ENCODE peak calls at places on chromosome 4, in seven cellular contexts. One of them, this sample, is unnamed.

GRCh38 chr4:41575207-41575606 is 37.2 kb downstream of the LIMCH1 start:
- DNase-seq in tibial artery: no peak
- DNase-seq in OCI-LY7: no peak
- DNase-seq in astrocyte of the spinal cord: no peak
- DNase-seq in AG09309: no peak
- DNase-seq in fibroblast of lung: peak
- DNase-seq in MM.1S: no peak
- DNase-seq in this sample: no peak

GRCh38 chr4:5003372-5003857 is 15.8 kb downstream of the CYTL1 start:
- DNase-seq in fibroblast of lung: no peak
- DNase-seq in MM.1S: no peak
- DNase-seq in AG09309: no peak
- DNase-seq in astrocyte of the spinal cord: no peak
- DNase-seq in OCI-LY7: no peak
- DNase-seq in tibial artery: no peak
- DNase-seq in this sample: no peak

GRCh38 chr4:11367371-11367770 is 61.3 kb downstream of the HS3ST1 start:
- DNase-seq in tibial artery: peak
- DNase-seq in MM.1S: no peak
- DNase-seq in OCI-LY7: no peak
- DNase-seq in astrocyte of the spinal cord: peak
- DNase-seq in AG09309: no peak
- DNase-seq in fibroblast of lung: peak
- DNase-seq in this sample: peak

GRCh38 chr4:86592553-86593249 is 1.4 kb upstream of the PTPN13 start:
- DNase-seq in tibial artery: no peak
- DNase-seq in AG09309: no peak
- DNase-seq in fibroblast of lung: no peak
- DNase-seq in MM.1S: no peak
- DNase-seq in OCI-LY7: no peak
- DNase-seq in astrocyte of the spinal cord: peak
- DNase-seq in this sample: peak

GRCh38 chr4:40409835-40410234 is 74.7 kb downstream of the CHRNA9 start:
- DNase-seq in OCI-LY7: no peak
- DNase-seq in MM.1S: no peak
- DNase-seq in fibroblast of lung: peak
- DNase-seq in tibial artery: no peak
- DNase-seq in astrocyte of the spinal cord: peak
- DNase-seq in AG09309: no peak
- DNase-seq in this sample: peak

GRCh38 chr4:10017037-10017893 is 4.0 kb downstream of the SLC2A9 start:
- DNase-seq in AG09309: no peak
- DNase-seq in MM.1S: no peak
- DNase-seq in OCI-LY7: no peak
- DNase-seq in fibroblast of lung: no peak
- DNase-seq in astrocyte of the spinal cord: no peak
- DNase-seq in tibial artery: no peak
- DNase-seq in this sample: no peak

GRCh38 chr4:185096032-185096653 is 46.9 kb upstream of the SLC25A4 start:
- DNase-seq in tibial artery: no peak
- DNase-seq in OCI-LY7: peak
- DNase-seq in AG09309: peak
- DNase-seq in fibroblast of lung: peak
- DNase-seq in astrocyte of the spinal cord: peak
- DNase-seq in MM.1S: peak
- DNase-seq in this sample: peak

GRCh38 chr4:58061967-58062366 is 951.8 kb upstream of the IGFBP7 start:
- DNase-seq in MM.1S: no peak
- DNase-seq in OCI-LY7: no peak
- DNase-seq in astrocyte of the spinal cord: no peak
- DNase-seq in AG09309: no peak
- DNase-seq in fibroblast of lung: no peak
- DNase-seq in tibial artery: no peak
- DNase-seq in this sample: no peak

GRCh38 chr4:55078987-55079386 is 46.4 kb downstream of the KDR start:
- DNase-seq in AG09309: peak
- DNase-seq in astrocyte of the spinal cord: peak
- DNase-seq in fibroblast of lung: peak
- DNase-seq in MM.1S: no peak
- DNase-seq in tibial artery: no peak
- DNase-seq in OCI-LY7: no peak
- DNase-seq in this sample: peak

GRCh38 chr4:81466841-81467671 is 4.7 kb downstream of the RASGEF1B start:
- DNase-seq in OCI-LY7: peak
- DNase-seq in fibroblast of lung: peak
- DNase-seq in tibial artery: no peak
- DNase-seq in AG09309: no peak
- DNase-seq in astrocyte of the spinal cord: peak
- DNase-seq in MM.1S: peak
- DNase-seq in this sample: peak

GRCh38 chr4:94298725-94299252 is 43.8 kb downstream of the HPGDS start:
- DNase-seq in tibial artery: no peak
- DNase-seq in fibroblast of lung: no peak
- DNase-seq in OCI-LY7: no peak
- DNase-seq in astrocyte of the spinal cord: no peak
- DNase-seq in AG09309: no peak
- DNase-seq in MM.1S: no peak
- DNase-seq in this sample: no peak

GRCh38 chr4:98663226-98664006 is 5.0 kb upstream of the TSPAN5 start:
- DNase-seq in MM.1S: peak
- DNase-seq in astrocyte of the spinal cord: no peak
- DNase-seq in tibial artery: no peak
- DNase-seq in AG09309: no peak
- DNase-seq in fibroblast of lung: no peak
- DNase-seq in OCI-LY7: no peak
- DNase-seq in this sample: no peak

GRCh38 chr4:120156115-120156718 is 89.6 kb upstream of the MAD2L1 start:
- DNase-seq in MM.1S: peak
- DNase-seq in AG09309: peak
- DNase-seq in astrocyte of the spinal cord: peak
- DNase-seq in OCI-LY7: peak
- DNase-seq in tibial artery: no peak
- DNase-seq in fibroblast of lung: peak
- DNase-seq in this sample: peak

GRCh38 chr4:145829629-145830395 is 108.8 kb downstream of the ZNF827 start:
- DNase-seq in AG09309: no peak
- DNase-seq in fibroblast of lung: no peak
- DNase-seq in astrocyte of the spinal cord: no peak
- DNase-seq in MM.1S: peak
- DNase-seq in OCI-LY7: peak
- DNase-seq in tibial artery: no peak
- DNase-seq in this sample: peak

GRCh38 chr4:81682492-81682891 is 210.8 kb upstream of the RASGEF1B start:
- DNase-seq in AG09309: no peak
- DNase-seq in tibial artery: no peak
- DNase-seq in astrocyte of the spinal cord: no peak
- DNase-seq in OCI-LY7: no peak
- DNase-seq in fibroblast of lung: no peak
- DNase-seq in MM.1S: no peak
- DNase-seq in this sample: no peak

GRCh38 chr4:15488658-15489470 is 19.2 kb downstream of the CC2D2A start:
- DNase-seq in AG09309: peak
- DNase-seq in tibial artery: no peak
- DNase-seq in astrocyte of the spinal cord: peak
- DNase-seq in OCI-LY7: no peak
- DNase-seq in fibroblast of lung: peak
- DNase-seq in MM.1S: no peak
- DNase-seq in this sample: peak

GRCh38 chr4:152666946-152667345 is 12.9 kb downstream of the TMEM154 start:
- DNase-seq in OCI-LY7: peak
- DNase-seq in fibroblast of lung: no peak
- DNase-seq in astrocyte of the spinal cord: no peak
- DNase-seq in tibial artery: no peak
- DNase-seq in MM.1S: no peak
- DNase-seq in AG09309: no peak
- DNase-seq in this sample: no peak
- TF ChIP-seq CTCF in OCI-LY7: peak
- TF ChIP-seq CTCF in fibroblast of lung: no peak
- TF ChIP-seq CTCF in astrocyte of the spinal cord: no peak
- TF ChIP-seq CTCF in tibial artery: no peak
- TF ChIP-seq CTCF in MM.1S: no peak
- TF ChIP-seq CTCF in AG09309: no peak
- TF ChIP-seq CTCF in this sample: no peak

DNA sequence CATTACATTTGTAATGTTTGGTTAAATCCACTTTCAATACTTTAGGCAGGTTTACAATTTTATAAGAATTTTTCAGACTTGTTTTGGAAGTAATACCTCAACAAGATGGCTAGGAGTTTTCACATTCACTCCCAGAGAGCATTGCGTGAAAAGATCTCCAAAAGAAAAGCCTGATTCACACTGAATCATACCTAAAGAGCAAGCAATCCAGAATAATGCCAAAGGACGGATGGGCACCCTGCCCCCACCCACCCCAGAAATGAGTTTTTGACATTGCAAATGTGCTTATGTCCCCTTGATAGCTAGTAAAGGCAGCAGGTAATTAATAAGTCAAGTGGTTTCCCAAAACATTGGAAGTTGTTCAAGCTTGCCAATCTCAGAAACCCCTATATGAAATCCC is 557.7 kb upstream of the TENM3 start:
- DNase-seq in astrocyte of the spinal cord: peak
- DNase-seq in AG09309: no peak
- DNase-seq in MM.1S: no peak
- DNase-seq in OCI-LY7: no peak
- DNase-seq in tibial artery: no peak
- DNase-seq in fibroblast of lung: peak
- DNase-seq in this sample: peak
- H3K4me3 ChIP-seq in astrocyte of the spinal cord: no peak
- H3K4me3 ChIP-seq in AG09309: no peak
- H3K4me3 ChIP-seq in MM.1S: no peak
- H3K4me3 ChIP-seq in OCI-LY7: no peak
- H3K4me3 ChIP-seq in tibial artery: no peak
- H3K4me3 ChIP-seq in fibroblast of lung: peak
- H3K4me3 ChIP-seq in this sample: no peak

GRCh38 chr4:38318737-38319455 is 345.1 kb upstream of the KLF3 start:
- DNase-seq in tibial artery: peak
- DNase-seq in fibroblast of lung: peak
- DNase-seq in MM.1S: peak
- DNase-seq in AG09309: peak
- DNase-seq in OCI-LY7: peak
- DNase-seq in astrocyte of the spinal cord: peak
- DNase-seq in this sample: peak
- TF ChIP-seq CTCF in tibial artery: no peak
- TF ChIP-seq CTCF in fibroblast of lung: no peak
- TF ChIP-seq CTCF in MM.1S: peak
- TF ChIP-seq CTCF in AG09309: no peak
- TF ChIP-seq CTCF in OCI-LY7: no peak
- TF ChIP-seq CTCF in astrocyte of the spinal cord: no peak
- TF ChIP-seq CTCF in this sample: no peak

GRCh38 chr4:123340381-123340701 is 56.3 kb upstream of the SPRY1 start:
- DNase-seq in AG09309: peak
- DNase-seq in tibial artery: no peak
- DNase-seq in astrocyte of the spinal cord: peak
- DNase-seq in fibroblast of lung: peak
- DNase-seq in OCI-LY7: no peak
- DNase-seq in MM.1S: no peak
- DNase-seq in this sample: peak
- H3K4me3 ChIP-seq in AG09309: no peak
- H3K4me3 ChIP-seq in tibial artery: no peak
- H3K4me3 ChIP-seq in astrocyte of the spinal cord: no peak
- H3K4me3 ChIP-seq in fibroblast of lung: no peak
- H3K4me3 ChIP-seq in OCI-LY7: no peak
- H3K4me3 ChIP-seq in MM.1S: no peak
- H3K4me3 ChIP-seq in this sample: no peak

DNA sequence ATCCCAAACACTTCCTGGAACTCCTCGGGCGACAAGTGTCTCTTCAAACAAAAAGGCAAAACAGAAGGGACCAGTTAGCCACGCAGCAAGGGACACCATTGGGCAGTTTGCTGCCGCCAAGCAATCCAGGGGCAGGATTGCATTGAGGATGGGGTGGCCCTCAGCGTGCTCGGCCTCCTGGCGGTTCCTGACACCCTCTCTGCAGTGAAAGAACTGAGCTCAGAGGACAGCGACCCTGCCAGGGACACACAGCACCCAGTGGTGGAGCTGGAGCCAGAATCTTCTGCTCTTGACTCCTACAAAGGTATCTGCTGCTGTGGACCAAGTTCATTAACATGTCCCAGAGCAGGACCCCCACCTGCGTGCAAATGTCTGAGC is 27.4 kb upstream of the AFAP1 start:
- DNase-seq in tibial artery: no peak
- DNase-seq in AG09309: no peak
- DNase-seq in MM.1S: no peak
- DNase-seq in astrocyte of the spinal cord: no peak
- DNase-seq in OCI-LY7: no peak
- DNase-seq in fibroblast of lung: no peak
- DNase-seq in this sample: no peak
- TF ChIP-seq CTCF in tibial artery: no peak
- TF ChIP-seq CTCF in AG09309: no peak
- TF ChIP-seq CTCF in MM.1S: no peak
- TF ChIP-seq CTCF in astrocyte of the spinal cord: no peak
- TF ChIP-seq CTCF in OCI-LY7: no peak
- TF ChIP-seq CTCF in fibroblast of lung: no peak
- TF ChIP-seq CTCF in this sample: no peak